ENCODE peak calls at places on chromosomes 12 and 14, in eight cellular contexts. V is sciatic nerve; D is amygdala; G is endothelial cell; N is NCI-H1105; U is activated naive CD4-positive, alpha-beta T cell; H is left ventricle myocardium superior; X is astrocyte of the cerebellum. R is an unnamed sample.

GRCh38 chr12:124512667-124513296 is 54.6 kb downstream of the NCOR2 start:
- DNase-seq in V (peak; percentile 94), D (peak; percentile 47), G (peak; percentile 46), N (peak; percentile 37), U (no peak), H (peak; percentile 91), X (peak; percentile 86), R (peak; percentile 94)

GRCh38 chr12:49357099-49357678 is 10.1 kb upstream of the SPATS2 start:
- DNase-seq in V (no peak), D (no peak), G (no peak), N (peak; percentile 16), U (no peak), H (no peak), X (no peak), R (no peak)

GRCh38 chr12:116456307-116456641 is 102.9 kb upstream of the MAP1LC3B2 start:
- DNase-seq in V (no peak), D (no peak), G (no peak), N (no peak), U (no peak), H (no peak), X (no peak), R (no peak)

GRCh38 chr12:115437061-115437567 is 753.1 kb upstream of the TBX3 start:
- DNase-seq in V (no peak), D (no peak), G (no peak), N (no peak), U (no peak), H (peak; percentile 34), X (no peak), R (no peak)

GRCh38 chr12:49609059-49609874 is 3.8 kb upstream of the FAM186B start:
- DNase-seq in V (no peak), D (no peak), G (no peak), N (no peak), U (no peak), H (no peak), X (no peak), R (no peak)

GRCh38 chr14:31059152-31059924 is 33.2 kb upstream of the STRN3 start:
- DNase-seq in V (no peak), D (no peak), G (no peak), N (no peak), U (no peak), H (peak; percentile 64), X (peak; percentile 70), R (peak; percentile 20)

GRCh38 chr12:2795291-2796186 is 769 bp downstream of the FKBP4 start:
- DNase-seq in V (peak; percentile 87), D (peak; percentile 64), G (peak; percentile 62), N (peak; percentile 77), U (peak; percentile 24), H (peak; percentile 91), X (no peak), R (no peak)

GRCh38 chr12:57637364-57637763 is 4.4 kb upstream of the B4GALNT1 start:
- DNase-seq in V (no peak), D (no peak), G (no peak), N (no peak), U (no peak), H (no peak), X (no peak), R (no peak)

GRCh38 chr12:33588725-33589405 is 149.2 kb upstream of the SYT10 start:
- DNase-seq in V (no peak), D (no peak), G (no peak), N (no peak), U (no peak), H (no peak), X (no peak), R (no peak)

GRCh38 chr14:34368115-34368970 is 93.7 kb downstream of the SPTSSA start:
- DNase-seq in V (no peak), D (no peak), G (no peak), N (no peak), U (no peak), H (no peak), X (no peak), R (no peak)

GRCh38 chr12:64522807-64523206 is 70.9 kb downstream of the TBK1 start:
- DNase-seq in V (no peak), D (no peak), G (no peak), N (no peak), U (no peak), H (no peak), X (no peak), R (no peak)

GRCh38 chr12:22318122-22318737 is 16.3 kb downstream of the ST8SIA1 start:
- DNase-seq in V (no peak), D (no peak), G (no peak), N (no peak), U (no peak), H (no peak), X (no peak), R (no peak)

GRCh38 chr12:9039397-9039977 is 50.1 kb downstream of the KLRG1 start:
- DNase-seq in V (no peak), D (no peak), G (no peak), N (peak; percentile 64), U (no peak), H (no peak), X (peak; percentile 11), R (no peak)

R was measured in retinal pigment epithelial cell.